ENCODE peak calls at places on chromosomes 16 and 17, in seven cellular contexts. P, Z, V, K, W, H and N are unnamed samples.

GRCh38 chr17:75769536-75769935 is 4.5 kb upstream of the GALK1 start:
- DNase-seq in Z (no peak), H (no peak), V (no peak), K (no peak), P (no peak), W (no peak), N (no peak)

GRCh38 chr16:82079892-82080291 is 44.8 kb downstream of the HSD17B2 start:
- DNase-seq in H (no peak), P (no peak), Z (no peak), V (no peak), K (no peak), W (no peak), N (no peak)

GRCh38 chr16:30076276-30076791 is 540 bp downstream of the PPP4C start:
- DNase-seq in H (no peak), Z (no peak), K (no peak), W (no peak), V (peak; percentile 54), P (no peak), N (no peak)

GRCh38 chr16:4329354-4329775 is 13.5 kb downstream of the GLIS2 start:
- DNase-seq in Z (no peak), V (no peak), P (no peak), W (no peak), H (no peak), K (no peak), N (no peak)

GRCh38 chr16:22787456-22788189 is 26.3 kb upstream of the HS3ST2 start:
- DNase-seq in K (no peak), V (no peak), Z (no peak), H (no peak), W (no peak), P (peak; percentile 98), N (no peak)

GRCh38 chr17:8012045-8012580 is 9.7 kb downstream of the GUCY2D start:
- DNase-seq in V (no peak), Z (no peak), H (no peak), P (no peak), W (no peak), K (no peak), N (no peak)

GRCh38 chr16:17258077-17258599 is 212.6 kb downstream of the XYLT1 start:
- DNase-seq in H (no peak), P (no peak), K (no peak), W (no peak), Z (no peak), V (no peak), N (no peak)

GRCh38 chr17:75661531-75661930 is 5.4 kb downstream of the RECQL5 start:
- DNase-seq in Z (no peak), H (no peak), V (no peak), K (no peak), P (no peak), W (no peak), N (no peak)

GRCh38 chr16:13909872-13910303 is 10.1 kb upstream of the ERCC4 start:
- DNase-seq in Z (no peak), K (no peak), V (peak; percentile 59), P (no peak), W (no peak), H (no peak), N (no peak)

GRCh38 chr17:75575197-75575596 is 12.4 kb upstream of the MYO15B start:
- DNase-seq in Z (no peak), V (no peak), K (no peak), W (no peak), P (no peak), H (no peak), N (no peak)

GRCh38 chr17:41655611-41656111 is 31.3 kb upstream of the KRT17 start:
- DNase-seq in H (no peak), K (no peak), Z (peak; percentile 84), P (no peak), V (no peak), W (peak; percentile 63), N (peak; percentile 27)

GRCh38 chr17:19647697-19648474 is 665 bp upstream of the ALDH3A2 start:
- DNase-seq in W (peak; percentile 92), V (peak; percentile 79), H (peak; percentile 56), P (no peak), Z (peak; percentile 48), K (peak; percentile 63), N (peak; percentile 82)

GRCh38 chr16:17194190-17194780 is 276.5 kb downstream of the XYLT1 start:
- DNase-seq in K (no peak), V (peak; percentile 53), P (no peak), W (peak; percentile 74), Z (peak; percentile 60), H (peak; percentile 5), N (peak; percentile 72)

GRCh38 chr17:45073414-45074070 is 12.4 kb downstream of the NMT1 start:
- DNase-seq in P (no peak), K (no peak), V (no peak), H (no peak), W (peak; percentile 38), Z (no peak), N (peak; percentile 74)